ENCODE peak calls at places on chromosomes 5 and 9, in ten cellular contexts. I is tibial nerve, T is astrocyte of the cerebellum, Z is psoas muscle, D is heart left ventricle, G is cardiac fibroblast, L is thoracic aorta, O is neural progenitor cell, M is uterus, U is heart right ventricle. B is an unnamed sample.

GRCh38 chr9:119365291-119366027 is 3.8 kb downstream of the BRINP1 start:
- DNase-seq in M (no peak), T (peak), Z (no peak), D (no peak), O (peak), L (no peak), I (no peak), G (peak), U (no peak), B (peak)

GRCh38 chr5:109739741-109740140 is 50.0 kb downstream of the MAN2A1 start:
- DNase-seq in Z (no peak), T (no peak), D (no peak), G (peak), M (no peak), I (no peak), O (peak), L (no peak), U (no peak), B (peak)

GRCh38 chr9:114097613-114098020 is 1.5 kb downstream of the KIF12 start:
- DNase-seq in L (no peak), M (peak), Z (no peak), I (no peak), U (no peak), G (peak), O (peak), T (no peak), D (no peak), B (no peak)

GRCh38 chr9:70983723-70984280 is 137.6 kb downstream of the TRPM3 start:
- DNase-seq in D (no peak), O (no peak), G (no peak), M (no peak), T (no peak), Z (no peak), U (no peak), L (no peak), I (no peak), B (no peak)

GRCh38 chr5:170681013-170681433 is 102.5 kb upstream of the GABRP start:
- DNase-seq in I (no peak), Z (no peak), U (peak), L (no peak), T (peak), G (peak), D (peak), O (peak), M (no peak), B (peak)

GRCh38 chr9:97046228-97046627 is 7.3 kb upstream of the CTSV start:
- DNase-seq in T (peak), M (no peak), D (no peak), O (no peak), I (no peak), L (no peak), Z (no peak), G (peak), U (no peak), B (peak)

GRCh38 chr5:137304227-137304874 is 194.8 kb downstream of the SPOCK1 start:
- DNase-seq in G (no peak), L (no peak), D (peak), T (no peak), I (no peak), O (no peak), U (peak), M (no peak), Z (no peak), B (no peak)

GRCh38 chr5:54909911-54910870 is 75.2 kb downstream of the ESM1 start:
- DNase-seq in G (peak), I (no peak), T (peak), L (no peak), Z (no peak), O (no peak), D (no peak), U (no peak), M (no peak), B (no peak)

GRCh38 chr5:67221487-67222242 is 25.1 kb upstream of the CD180 start:
- DNase-seq in Z (no peak), L (no peak), M (no peak), I (peak), D (no peak), U (no peak), G (no peak), O (no peak), T (no peak), B (no peak)

GRCh38 chr9:102700936-102701335 is 294.2 kb upstream of the CYLC2 start:
- DNase-seq in L (no peak), T (no peak), I (no peak), M (no peak), D (no peak), U (no peak), G (no peak), O (no peak), Z (no peak), B (no peak)

GRCh38 chr9:119736478-119737454 is 367.5 kb upstream of the BRINP1 start:
- DNase-seq in G (no peak), O (no peak), L (no peak), M (no peak), Z (no peak), I (no peak), U (no peak), T (no peak), D (no peak), B (no peak)

GRCh38 chr9:31137151-31137849 is 1247.1 kb upstream of the ACO1 start:
- DNase-seq in O (no peak), M (no peak), Z (no peak), I (no peak), U (no peak), T (peak), G (peak), D (no peak), L (no peak), B (no peak)

GRCh38 chr5:112208699-112209615 is 210.1 kb downstream of the EPB41L4A start:
- DNase-seq in T (no peak), G (peak), U (no peak), O (no peak), L (no peak), M (no peak), Z (no peak), I (no peak), D (no peak), B (no peak)
- H3K4me3 ChIP-seq in T (no peak), G (no peak), U (no peak), O (no peak), L (no peak), M (no peak), Z (no peak), I (no peak), D (no peak), B (no peak)

GRCh38 chr9:107639426-107639825 is 149.9 kb upstream of the KLF4 start:
- DNase-seq in T (no peak), D (no peak), L (no peak), O (no peak), M (no peak), U (no peak), G (peak), I (no peak), Z (no peak), B (no peak)
- H3K4me3 ChIP-seq in T (no peak), D (no peak), L (no peak), O (no peak), M (no peak), U (no peak), G (no peak), I (no peak), Z (no peak), B (no peak)

GRCh38 chr5:34913072-34913471 is 2.2 kb downstream of the RAD1 start:
- DNase-seq in Z (no peak), G (no peak), M (no peak), T (no peak), O (no peak), U (no peak), L (no peak), D (no peak), I (no peak), B (no peak)
- H3K4me3 ChIP-seq in Z (no peak), G (no peak), M (no peak), T (no peak), O (peak), U (no peak), L (no peak), D (no peak), I (no peak), B (no peak)

GRCh38 chr9:34253460-34253837 is 74.6 kb downstream of the UBAP1 start:
- DNase-seq in M (peak), O (no peak), G (peak), I (no peak), Z (no peak), T (no peak), L (no peak), U (peak), D (peak), B (no peak)
- H3K4me3 ChIP-seq in M (no peak), O (no peak), G (no peak), I (no peak), Z (no peak), T (no peak), L (no peak), U (no peak), D (no peak), B (no peak)

DNA sequence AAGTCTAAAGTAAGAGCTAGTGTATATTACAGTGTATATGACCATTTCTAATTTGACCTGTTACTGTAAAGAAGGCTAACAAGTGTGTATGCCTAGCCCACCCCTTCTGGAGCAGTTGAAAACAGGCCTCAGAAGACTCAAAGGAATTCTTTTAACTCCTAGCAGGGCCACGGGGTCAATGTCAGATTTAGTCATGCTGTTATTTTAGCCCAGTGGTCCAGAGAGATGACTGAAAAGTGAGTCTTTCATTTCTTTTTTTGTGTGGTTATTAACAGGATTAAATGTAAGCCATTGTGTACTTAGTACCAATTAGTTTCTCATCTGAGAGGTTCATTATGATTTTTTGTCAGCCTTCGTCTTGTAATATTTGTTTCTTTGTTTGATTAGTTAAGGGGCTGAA is 24.4 kb downstream of the ZCCHC7 start:
- DNase-seq in I (no peak), T (peak), M (no peak), O (peak), D (no peak), L (no peak), G (peak), Z (no peak), U (no peak), B (peak)
- H3K4me3 ChIP-seq in I (no peak), T (no peak), M (no peak), O (no peak), D (no peak), L (no peak), G (no peak), Z (no peak), U (no peak), B (no peak)

DNA sequence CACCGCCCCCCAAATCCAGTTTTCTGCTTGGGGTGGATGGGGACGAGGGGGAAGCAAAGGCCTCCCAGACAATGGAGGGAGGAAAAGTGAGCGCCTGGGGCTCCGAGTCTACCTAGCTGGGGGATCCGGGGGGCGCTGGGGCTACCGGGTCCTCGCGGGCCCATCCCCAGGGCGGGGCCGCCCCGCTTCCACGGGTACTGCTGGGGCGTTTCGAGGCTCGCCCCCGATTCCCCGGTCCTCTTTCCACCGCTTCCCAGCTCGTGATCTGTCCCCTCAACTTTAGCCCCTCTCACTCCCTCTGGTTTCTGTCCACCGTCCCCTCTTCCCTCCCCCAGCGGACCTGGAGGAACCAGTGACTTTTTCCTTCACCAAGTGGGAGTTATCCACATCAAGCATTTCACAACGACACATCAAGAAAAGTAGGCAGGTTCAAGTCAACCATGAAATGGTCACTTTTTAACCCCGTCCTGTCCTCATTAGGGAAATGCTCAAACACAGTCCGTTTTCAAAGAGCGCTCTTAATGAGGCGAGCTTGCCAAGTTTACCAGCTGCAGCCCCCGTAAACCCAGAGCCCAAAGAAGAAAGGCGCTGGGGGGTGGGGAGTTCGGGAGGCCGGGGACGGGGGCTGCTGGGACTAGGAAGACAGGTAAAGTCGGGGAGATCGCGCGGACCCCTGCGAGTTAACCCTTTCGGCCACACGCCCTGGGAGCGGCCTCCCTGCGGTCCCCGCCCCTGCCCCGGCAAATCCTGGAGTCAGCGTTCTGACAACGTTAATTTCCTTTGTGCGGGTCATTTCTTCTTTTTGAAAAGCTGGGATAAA is 2.0 kb upstream of the NFIB start:
- DNase-seq in T (no peak), I (no peak), D (peak), O (peak), Z (peak), M (peak), U (peak), L (no peak), G (peak), B (peak)
- H3K4me3 ChIP-seq in T (peak), I (peak), D (peak), O (peak), Z (peak), M (peak), U (peak), L (peak), G (peak), B (peak)

GRCh38 chr5:159022178-159022556 is 77.5 kb downstream of the EBF1 start:
- DNase-seq in D (peak), Z (peak), O (peak), T (no peak), L (peak), I (no peak), U (peak), G (peak), M (peak), B (no peak)
- H3K4me3 ChIP-seq in D (peak), Z (peak), O (no peak), T (no peak), L (peak), I (no peak), U (peak), G (no peak), M (no peak), B (no peak)

GRCh38 chr5:131274341-131275063 is 10.6 kb downstream of the CDC42SE2 start:
- DNase-seq in L (no peak), I (no peak), T (no peak), U (no peak), Z (no peak), D (no peak), O (no peak), M (no peak), G (no peak), B (no peak)
- H3K4me3 ChIP-seq in L (no peak), I (no peak), T (no peak), U (no peak), Z (no peak), D (no peak), O (no peak), M (no peak), G (no peak), B (no peak)

B was measured in H7.